ENCODE peak calls at places on chromosomes 6 and 20, in four cellular contexts. U is CD8-positive, alpha-beta memory T cell; E is adipocyte; O is cardiac muscle cell. Y is an unnamed sample.

GRCh38 chr6:43274916-43275597 is 23.0 kb upstream of the SLC22A7 start:
- DNase-seq in E (peak), O (no peak), U (peak), Y (no peak)

GRCh38 chr6:157265630-157266029 is 57.7 kb downstream of the TMEM242 start:
- DNase-seq in O (no peak), U (no peak), E (no peak), Y (no peak)

GRCh38 chr6:92427408-92427905 is 991.9 kb downstream of the EPHA7 start:
- DNase-seq in O (no peak), E (no peak), U (no peak), Y (no peak)

GRCh38 chr20:32356935-32357868 is 929 bp upstream of the ASXL1 start:
- DNase-seq in U (no peak), O (peak), E (peak), Y (no peak)

GRCh38 chr6:72787521-72788031 is 165.7 kb downstream of the KCNQ5 start:
- DNase-seq in E (peak), U (no peak), O (peak), Y (no peak)

GRCh38 chr6:36678488-36679042 is at the start of gene CDKN1A:
- DNase-seq in E (peak), U (peak), O (peak), Y (peak)

GRCh38 chr6:74733830-74734591 is 471.8 kb downstream of the COL12A1 start:
- DNase-seq in U (no peak), E (peak), O (peak), Y (no peak)

GRCh38 chr20:37526839-37527637 is 638 bp downstream of the BLCAP start:
- DNase-seq in O (peak), E (peak), U (no peak), Y (no peak)

GRCh38 chr20:6709865-6710595 is 57.5 kb upstream of the BMP2 start:
- DNase-seq in U (no peak), O (no peak), E (no peak), Y (no peak)

GRCh38 chr6:28737750-28738395 is 185.9 kb downstream of the TRIM27 start:
- DNase-seq in O (no peak), E (no peak), U (no peak), Y (no peak)

GRCh38 chr6:96613291-96613999 is 50.5 kb downstream of the FHL5 start:
- DNase-seq in U (no peak), O (no peak), E (no peak), Y (no peak)

GRCh38 chr6:7240351-7240750 is 72.6 kb downstream of the SSR1 start:
- DNase-seq in O (no peak), E (no peak), U (no peak), Y (no peak)

GRCh38 chr20:22794200-22794599 is 209.8 kb upstream of the FOXA2 start:
- DNase-seq in E (peak), O (no peak), U (no peak), Y (no peak)

GRCh38 chr6:14286144-14286543 is 168.6 kb downstream of the CD83 start:
- DNase-seq in E (peak), U (no peak), O (peak), Y (no peak)

GRCh38 chr6:158338311-158339112 is 26.2 kb downstream of the TULP4 start:
- DNase-seq in E (no peak), U (no peak), O (no peak), Y (no peak)

GRCh38 chr20:61502433-61502832 is 250.4 kb downstream of the CDH4 start:
- DNase-seq in U (no peak), O (no peak), E (no peak), Y (no peak)

GRCh38 chr6:33815854-33816253 is 12.1 kb upstream of the MLN start:
- DNase-seq in E (peak), O (peak), U (no peak), Y (no peak)

GRCh38 chr6:130796313-130796905 is 30.8 kb upstream of the SMLR1 start:
- DNase-seq in U (no peak), E (peak), O (peak), Y (no peak)

GRCh38 chr6:33737267-33738026 is 9.3 kb downstream of the IP6K3 start:
- DNase-seq in O (no peak), U (no peak), E (no peak), Y (no peak)

GRCh38 chr20:38812182-38812581 is 6.7 kb downstream of the PPP1R16B start:
- DNase-seq in E (no peak), O (no peak), U (no peak), Y (no peak)

GRCh38 chr6:145086197-145086596 is 649.1 kb downstream of the EPM2A start:
- DNase-seq in E (peak), O (peak), U (no peak), Y (no peak)

GRCh38 chr6:36733300-36733699 is 35.7 kb downstream of the RAB44 start:
- DNase-seq in O (no peak), U (no peak), E (no peak), Y (no peak)

GRCh38 chr6:8065519-8065911 is 1.3 kb upstream of the BLOC1S5 start:
- DNase-seq in O (no peak), E (no peak), U (no peak), Y (no peak)

GRCh38 chr20:57185188-57185743 is 81.2 kb downstream of the BMP7 start:
- DNase-seq in E (no peak), O (no peak), U (no peak), Y (no peak)

GRCh38 chr6:164034602-164035140 is 620.2 kb downstream of the QKI start:
- DNase-seq in O (no peak), U (no peak), E (no peak), Y (no peak)

GRCh38 chr6:108751851-108752732 is 96.1 kb upstream of the ARMC2 start:
- DNase-seq in O (no peak), E (no peak), U (no peak), Y (no peak)

GRCh38 chr6:44064089-44064947 is 62.9 kb downstream of the MRPL14 start:
- DNase-seq in E (peak), U (no peak), O (peak), Y (no peak)

GRCh38 chr6:166515072-166515810 is 71.2 kb downstream of the RAMACL start:
- DNase-seq in U (no peak), E (peak), O (peak), Y (no peak)

GRCh38 chr6:5518936-5519491 is 257.7 kb downstream of the FARS2 start:
- DNase-seq in O (no peak), E (no peak), U (no peak), Y (no peak)

GRCh38 chr20:54549523-54550326 is 74.3 kb downstream of the DOK5 start:
- DNase-seq in E (peak), O (peak), U (no peak), Y (no peak)

GRCh38 chr20:46375771-46376170 is 30.6 kb downstream of the ELMO2 start:
- DNase-seq in E (peak), O (peak), U (no peak), Y (no peak)

GRCh38 chr20:6663751-6664388 is 103.6 kb upstream of the BMP2 start:
- DNase-seq in U (no peak), O (peak), E (no peak), Y (no peak)

DNA sequence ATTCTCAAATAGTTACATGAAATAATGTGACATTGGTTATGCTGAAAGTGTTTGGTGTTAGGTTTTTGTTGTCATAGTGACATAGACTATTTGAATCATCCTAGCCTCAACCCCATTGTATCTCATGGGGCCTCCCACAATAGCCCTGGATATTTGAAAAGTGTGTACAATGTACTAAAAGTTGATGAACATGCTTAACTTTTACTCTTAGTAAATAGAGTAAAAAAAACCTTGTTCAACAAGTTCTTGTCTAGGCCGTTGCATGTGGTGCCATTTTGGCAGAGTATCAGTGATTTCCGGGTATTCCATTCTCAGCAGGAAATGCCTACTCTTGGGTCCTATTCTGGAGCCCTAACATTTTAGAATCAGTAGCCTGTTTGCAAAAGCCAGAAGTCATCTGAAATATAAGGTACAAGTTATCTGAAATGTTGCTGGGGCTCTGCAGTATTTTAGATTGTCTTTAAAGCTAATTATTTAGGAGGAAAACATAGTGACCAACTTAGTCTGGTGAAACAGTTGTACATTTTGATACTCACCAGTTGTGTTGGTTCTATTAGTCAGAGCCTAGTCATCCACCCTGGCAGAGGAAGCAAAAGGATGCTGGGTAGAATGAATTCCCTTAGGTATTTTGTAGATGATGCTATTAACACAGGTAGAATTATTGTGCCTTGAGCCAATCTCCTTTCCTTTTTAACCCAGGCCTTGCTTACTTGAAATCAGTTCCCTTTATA is 82.8 kb downstream of the RTN4IP1 start:
- DNase-seq in E (peak), O (peak), U (no peak), Y (no peak)
- H3K4me3 ChIP-seq in E (peak), O (no peak), U (no peak), Y (no peak)

DNA sequence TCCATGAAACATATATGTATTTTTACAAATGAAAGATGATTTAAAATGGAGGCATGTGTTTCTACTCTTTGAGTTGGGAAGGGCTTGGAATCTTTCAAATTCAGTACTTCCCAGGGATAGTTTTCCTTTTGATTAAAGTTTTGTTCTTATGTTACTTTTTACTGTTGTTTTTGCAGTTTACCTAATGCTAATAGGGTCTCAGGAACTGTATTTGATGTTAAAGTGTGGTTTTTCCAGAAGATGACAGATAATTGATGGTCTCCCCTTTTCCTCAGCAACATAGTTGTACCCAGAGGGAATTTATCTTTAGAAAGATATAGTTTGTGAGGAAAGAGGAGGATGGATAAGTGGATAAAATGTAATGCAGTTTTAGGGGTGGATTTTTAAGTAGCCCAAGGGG is 42.1 kb downstream of the GNAS start:
- DNase-seq in O (no peak), U (no peak), E (no peak), Y (no peak)
- H3K4me3 ChIP-seq in O (peak), U (peak), E (peak), Y (no peak)

GRCh38 chr6:16711551-16712249 is 49.6 kb downstream of the ATXN1 start:
- DNase-seq in E (peak), O (peak), U (peak), Y (peak)

GRCh38 chr6:16712250-16712930 is 48.9 kb downstream of the ATXN1 start:
- DNase-seq in U (no peak), O (no peak), E (peak), Y (no peak)

GRCh38 chr6:16713597-16713996 is 47.7 kb downstream of the ATXN1 start:
- DNase-seq in O (no peak), E (no peak), U (no peak), Y (no peak)

GRCh38 chr6:16716450-16716858 is 44.8 kb downstream of the ATXN1 start:
- DNase-seq in O (no peak), U (no peak), E (no peak), Y (no peak)

DNA sequence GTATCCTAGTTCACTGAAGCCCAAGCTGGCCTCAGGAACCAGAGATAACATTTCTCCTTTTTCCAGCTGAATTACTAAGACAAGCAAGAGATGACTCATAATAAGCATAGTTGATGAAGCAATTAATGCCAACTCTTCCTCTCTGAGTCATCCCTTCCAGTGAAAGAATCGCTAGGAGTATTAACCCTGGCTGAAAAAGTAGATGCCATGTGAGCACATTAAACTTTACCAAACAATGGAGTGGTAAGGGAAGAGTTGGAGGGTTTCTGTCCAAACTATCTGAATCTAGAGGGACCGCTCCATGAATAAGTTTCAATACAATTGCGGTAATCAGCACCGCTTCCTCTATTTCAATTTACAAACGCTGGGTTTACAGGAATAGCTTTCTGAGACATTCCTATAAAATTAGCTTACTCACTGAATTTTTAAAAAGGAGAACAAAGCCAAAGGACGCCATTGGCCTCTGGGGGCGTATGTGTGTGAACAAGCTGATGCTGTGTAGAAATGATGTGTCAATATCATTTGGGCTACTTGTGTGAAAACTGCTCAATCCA is 48.3 kb downstream of the ATXN1 start:
- DNase-seq in O (peak), E (peak), U (no peak), Y (no peak)
- H3K4me3 ChIP-seq in O (no peak), E (peak), U (peak), Y (no peak)

GRCh38 chr6:35668708-35669440 is 19.8 kb downstream of the FKBP5 start:
- DNase-seq in U (no peak), E (peak), O (peak), Y (no peak)
- H3K4me3 ChIP-seq in U (peak), E (peak), O (no peak), Y (peak)

DNA sequence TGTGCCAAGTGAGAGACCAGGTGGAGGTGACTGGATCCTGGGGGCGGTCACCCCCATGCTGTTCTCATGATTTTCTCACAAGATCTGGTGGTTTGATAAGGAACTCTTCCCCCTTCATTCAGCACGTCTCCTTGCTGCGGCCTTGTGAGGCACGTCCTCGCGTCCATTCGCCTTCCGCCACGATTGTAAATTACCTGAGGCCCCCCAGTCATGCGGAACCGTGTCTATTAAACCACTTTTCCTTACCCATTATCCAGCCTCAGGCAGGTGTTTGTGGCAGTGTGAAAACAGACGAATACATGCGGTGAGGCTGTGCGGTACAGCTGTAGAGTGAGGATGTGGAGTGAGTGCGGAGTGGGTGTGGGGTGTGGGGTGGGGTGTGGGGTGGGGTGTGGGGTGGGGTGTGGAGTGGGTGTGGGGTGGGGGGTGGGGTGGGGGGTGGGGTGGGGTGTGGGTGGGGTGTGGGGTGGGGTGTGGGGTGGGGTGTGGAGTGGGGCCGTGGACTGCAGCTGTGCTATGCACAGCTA is 12.1 kb upstream of the NTSR1 start:
- DNase-seq in E (no peak), O (no peak), U (no peak), Y (no peak)
- H3K4me3 ChIP-seq in E (no peak), O (no peak), U (no peak), Y (no peak)

GRCh38 chr20:13286600-13286999 is 65.5 kb downstream of the ISM1 start:
- DNase-seq in E (peak), O (no peak), U (no peak), Y (no peak)

GRCh38 chr20:13284830-13285229 is 63.8 kb downstream of the ISM1 start:
- DNase-seq in E (no peak), U (no peak), O (no peak), Y (no peak)

GRCh38 chr20:13286052-13286451 is 65.0 kb downstream of the ISM1 start:
- DNase-seq in U (no peak), E (no peak), O (no peak), Y (no peak)

GRCh38 chr20:13285408-13285807 is 64.3 kb downstream of the ISM1 start:
- DNase-seq in E (no peak), O (no peak), U (no peak), Y (no peak)

DNA sequence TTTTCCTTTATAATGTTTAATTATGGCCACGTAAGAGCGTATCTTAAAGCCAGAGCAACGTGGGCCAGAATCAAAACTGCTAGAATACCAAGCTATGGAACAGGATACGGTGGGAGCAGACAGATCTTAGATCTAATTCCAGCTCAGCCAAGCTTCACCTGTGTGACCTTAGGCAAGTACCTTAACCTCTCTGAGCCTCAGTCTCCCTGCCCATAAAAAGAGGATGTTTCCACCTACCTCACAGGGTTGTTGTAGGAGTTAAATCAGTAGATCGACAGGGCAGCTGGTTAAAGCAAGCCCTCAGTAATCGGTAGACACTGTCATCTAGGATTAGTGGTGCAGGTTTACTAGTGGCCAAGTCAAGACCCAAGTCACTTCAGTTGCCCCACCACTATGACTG is 62.8 kb downstream of the ISM1 start:
- DNase-seq in O (no peak), U (no peak), E (no peak), Y (no peak)
- H3K4me3 ChIP-seq in O (no peak), U (no peak), E (no peak), Y (no peak)